ENCODE peak calls at places on chromosomes 12 and 14, in eight cellular contexts. V, F, K, U, L, B, T and X are unnamed samples.

GRCh38 chr12:125083092-125083491 is 17.9 kb downstream of the AACS start:
- DNase-seq in L (no peak), V (no peak), T (no peak), U (no peak), B (no peak), K (no peak), F (no peak), X (no peak)

GRCh38 chr14:65070710-65071033 is 31.6 kb downstream of the MAX start:
- DNase-seq in F (no peak), L (no peak), V (peak; percentile 66), K (peak; percentile 25), T (no peak), B (no peak), U (no peak), X (no peak)

GRCh38 chr12:110934093-110934852 is 13.9 kb upstream of the MYL2 start:
- DNase-seq in V (no peak), L (no peak), U (no peak), B (no peak), F (peak; percentile 78), T (no peak), K (peak; percentile 47), X (no peak)

GRCh38 chr14:100065161-100065871 is at the start of gene EVL:
- DNase-seq in L (no peak), T (no peak), B (no peak), V (no peak), K (no peak), F (no peak), U (no peak), X (no peak)

GRCh38 chr12:51393676-51394545 is 2.7 kb upstream of the GALNT6 start:
- DNase-seq in K (peak; percentile 1), F (no peak), T (no peak), U (no peak), L (no peak), B (no peak), V (no peak), X (no peak)

GRCh38 chr14:104931771-104932675 is 7.3 kb downstream of the PLD4 start:
- DNase-seq in F (no peak), L (no peak), B (no peak), U (no peak), V (no peak), K (no peak), T (no peak), X (no peak)

GRCh38 chr14:32932302-32932920 is 6.3 kb upstream of the NPAS3 start:
- DNase-seq in T (no peak), U (no peak), B (no peak), V (no peak), L (no peak), K (peak; percentile 5), F (no peak), X (no peak)

GRCh38 chr14:68774771-68775613 is 17.9 kb downstream of the ZFP36L1 start:
- DNase-seq in V (no peak), B (peak; percentile 47), T (no peak), U (no peak), F (no peak), K (no peak), L (no peak), X (no peak)

GRCh38 chr14:88346048-88346639 is 23.1 kb upstream of the KCNK10 start:
- DNase-seq in B (no peak), L (no peak), F (no peak), T (no peak), U (no peak), K (no peak), V (peak; percentile 40), X (no peak)

GRCh38 chr12:85835810-85836715 is at the start of gene RASSF9:
- DNase-seq in K (peak; percentile 19), V (no peak), F (peak; percentile 59), B (no peak), L (no peak), T (no peak), U (peak; percentile 67), X (no peak)

GRCh38 chr12:47870175-47870781 is 34.5 kb downstream of the VDR start:
- DNase-seq in F (no peak), K (peak; percentile 83), T (no peak), U (no peak), B (no peak), L (no peak), V (no peak), X (no peak)

GRCh38 chr12:128671528-128672042 is 152.2 kb downstream of the SLC15A4 start:
- DNase-seq in T (no peak), U (no peak), L (no peak), F (no peak), V (no peak), B (no peak), K (no peak), X (no peak)

GRCh38 chr14:52833891-52834290 is 42.5 kb upstream of the GNPNAT1 start:
- DNase-seq in U (no peak), L (no peak), K (no peak), F (no peak), T (no peak), B (no peak), V (no peak), X (no peak)

GRCh38 chr12:12323606-12324005 is 26.4 kb downstream of the MANSC1 start:
- DNase-seq in B (no peak), U (peak; percentile 85), V (no peak), T (no peak), L (no peak), F (no peak), K (no peak), X (no peak)

GRCh38 chr12:113601656-113602263 is 130.1 kb upstream of the LHX5 start:
- DNase-seq in B (no peak), F (no peak), T (peak; percentile 53), K (peak; percentile 74), V (no peak), L (no peak), U (no peak), X (peak; percentile 51)

GRCh38 chr14:99524804-99525698 is 43.8 kb downstream of the CCNK start:
- DNase-seq in T (no peak), U (peak; percentile 7), L (no peak), K (peak; percentile 64), V (no peak), F (no peak), B (no peak), X (no peak)

GRCh38 chr14:70755655-70756054 is 53.7 kb downstream of the MAP3K9 start:
- DNase-seq in U (no peak), T (no peak), L (no peak), K (no peak), V (no peak), B (no peak), F (no peak), X (no peak)

GRCh38 chr14:99732436-99733220 is 48.5 kb downstream of the CYP46A1 start:
- DNase-seq in F (no peak), V (no peak), U (no peak), L (no peak), T (no peak), K (no peak), B (peak; percentile 66), X (no peak)

GRCh38 chr12:47545938-47546609 is 159.8 kb downstream of the RPAP3 start:
- DNase-seq in L (no peak), V (no peak), T (no peak), K (no peak), U (no peak), F (no peak), B (no peak), X (no peak)

GRCh38 chr12:80321653-80322052 is 122.4 kb upstream of the PTPRQ start:
- DNase-seq in T (no peak), K (no peak), L (no peak), U (no peak), F (peak; percentile 36), B (no peak), V (no peak), X (no peak)

GRCh38 chr12:6284273-6284672 is 26.2 kb upstream of the PLEKHG6 start:
- DNase-seq in T (no peak), U (no peak), V (no peak), L (no peak), B (no peak), F (no peak), K (no peak), X (no peak)

GRCh38 chr12:46711756-46712155 is 114.0 kb downstream of the SLC38A4 start:
- DNase-seq in U (no peak), T (no peak), F (no peak), B (no peak), L (no peak), K (no peak), V (no peak), X (no peak)

GRCh38 chr14:102503576-102504224 is 5.9 kb downstream of the ANKRD9 start:
- DNase-seq in K (no peak), T (no peak), B (no peak), F (no peak), L (no peak), U (no peak), V (no peak), X (no peak)